ENCODE peak calls at places on chromosomes 13 and 19, in ten cellular contexts. R is cardiac muscle cell, V is fibroblast of lung, J is BE2C, K is HFF-Myc, O is mammary epithelial cell, D is fibroblast of the aortic adventitia, S is heart left ventricle, I is foreskin fibroblast, H is psoas muscle. Y is an unnamed sample.

GRCh38 chr13:112251930-112252585 is 124.1 kb upstream of the SPACA7 start:
- DNase-seq in D (no peak), J (no peak), H (no peak), O (no peak), K (no peak), S (no peak), V (no peak), I (no peak), R (no peak), Y (no peak)

GRCh38 chr19:3745363-3746045 is 16.0 kb downstream of the APBA3 start:
- DNase-seq in J (no peak), D (no peak), V (no peak), R (no peak), O (no peak), H (no peak), S (no peak), I (no peak), K (no peak), Y (no peak)

GRCh38 chr19:33722456-33723239 is 74.0 kb upstream of the KCTD15 start:
- DNase-seq in H (no peak), S (no peak), V (no peak), O (no peak), J (peak; percentile 46), D (no peak), R (peak; percentile 24), I (no peak), K (no peak), Y (no peak)

GRCh38 chr13:75357576-75358295 is 124.2 kb downstream of the TBC1D4 start:
- DNase-seq in I (peak; percentile 41), R (peak; percentile 37), D (peak; percentile 50), K (peak; percentile 72), V (peak; percentile 66), O (peak; percentile 51), S (no peak), H (no peak), J (peak; percentile 63), Y (peak; percentile 14)

GRCh38 chr13:101327844-101328243 is 88.5 kb downstream of the NALCN start:
- DNase-seq in O (no peak), K (no peak), S (no peak), J (no peak), I (no peak), R (no peak), D (no peak), H (no peak), V (no peak), Y (no peak)

GRCh38 chr13:68727165-68727564 is 1380.5 kb upstream of the ATXN8OS start:
- DNase-seq in R (no peak), D (no peak), S (no peak), O (peak; percentile 23), H (no peak), I (no peak), J (no peak), V (peak; percentile 73), K (no peak), Y (no peak)

GRCh38 chr13:27375686-27376326 is 48.6 kb upstream of the GTF3A start:
- DNase-seq in I (peak; percentile 45), V (peak; percentile 52), D (peak; percentile 82), O (peak; percentile 19), J (peak; percentile 82), H (peak; percentile 49), S (no peak), K (peak; percentile 50), R (peak; percentile 71), Y (peak; percentile 78)

GRCh38 chr13:21402586-21403307 is 56.4 kb downstream of the ZDHHC20 start:
- DNase-seq in K (no peak), R (no peak), J (no peak), O (peak; percentile 56), H (no peak), S (no peak), D (peak; percentile 41), V (peak; percentile 43), I (peak; percentile 35), Y (no peak)

GRCh38 chr19:5131866-5132561 is 163.1 kb downstream of the KDM4B start:
- DNase-seq in O (peak; percentile 11), D (no peak), K (no peak), V (peak; percentile 19), I (no peak), S (no peak), J (no peak), R (no peak), H (no peak), Y (no peak)

GRCh38 chr19:58471736-58472135 is 4.4 kb upstream of the ZNF446 start:
- DNase-seq in H (no peak), S (no peak), D (no peak), V (no peak), K (no peak), R (no peak), J (no peak), O (no peak), I (no peak), Y (no peak)

GRCh38 chr19:58466089-58466759 is 656 bp upstream of the ZNF324 start:
- DNase-seq in O (no peak), I (no peak), D (no peak), R (no peak), S (no peak), K (no peak), V (no peak), J (no peak), H (no peak), Y (no peak)

GRCh38 chr19:58469241-58470013 is 2.5 kb downstream of the ZNF324 start:
- DNase-seq in K (no peak), H (no peak), J (no peak), O (no peak), D (no peak), R (no peak), I (no peak), S (no peak), V (no peak), Y (no peak)

GRCh38 chr19:58468216-58468839 is 1.4 kb downstream of the ZNF324 start:
- DNase-seq in I (no peak), D (no peak), J (no peak), S (no peak), V (no peak), H (no peak), O (peak; percentile 54), R (no peak), K (no peak), Y (no peak)

GRCh38 chr19:58466760-58467589 is at the start of gene ZNF324:
- DNase-seq in S (peak; percentile 99), R (peak; percentile 100), D (peak; percentile 93), J (peak; percentile 99), V (peak; percentile 93), O (peak; percentile 96), I (peak; percentile 93), H (peak; percentile 99), K (peak; percentile 84), Y (peak; percentile 96)
- TF ChIP-seq CTCF in S (no peak), R (no peak), D (no peak), J (no peak), V (no peak), O (no peak), I (no peak), H (no peak), K (no peak), Y (no peak)

GRCh38 chr13:20141238-20142018 is 19.4 kb downstream of the GJA3 start:
- DNase-seq in S (peak; percentile 74), V (no peak), H (no peak), J (peak; percentile 73), I (no peak), K (no peak), O (no peak), D (no peak), R (peak; percentile 95), Y (no peak)

GRCh38 chr13:20134732-20135131 is 26.1 kb downstream of the GJA3 start:
- DNase-seq in I (no peak), R (no peak), S (no peak), V (no peak), K (no peak), D (no peak), O (no peak), J (no peak), H (no peak), Y (no peak)

GRCh38 chr13:20140487-20140886 is 20.4 kb downstream of the GJA3 start:
- DNase-seq in S (no peak), K (no peak), D (no peak), J (no peak), I (no peak), V (no peak), O (no peak), R (no peak), H (no peak), Y (no peak)

GRCh38 chr13:20137875-20138274 is 23.0 kb downstream of the GJA3 start:
- DNase-seq in H (no peak), D (no peak), S (no peak), O (no peak), I (no peak), R (no peak), K (no peak), V (no peak), J (no peak), Y (no peak)

DNA sequence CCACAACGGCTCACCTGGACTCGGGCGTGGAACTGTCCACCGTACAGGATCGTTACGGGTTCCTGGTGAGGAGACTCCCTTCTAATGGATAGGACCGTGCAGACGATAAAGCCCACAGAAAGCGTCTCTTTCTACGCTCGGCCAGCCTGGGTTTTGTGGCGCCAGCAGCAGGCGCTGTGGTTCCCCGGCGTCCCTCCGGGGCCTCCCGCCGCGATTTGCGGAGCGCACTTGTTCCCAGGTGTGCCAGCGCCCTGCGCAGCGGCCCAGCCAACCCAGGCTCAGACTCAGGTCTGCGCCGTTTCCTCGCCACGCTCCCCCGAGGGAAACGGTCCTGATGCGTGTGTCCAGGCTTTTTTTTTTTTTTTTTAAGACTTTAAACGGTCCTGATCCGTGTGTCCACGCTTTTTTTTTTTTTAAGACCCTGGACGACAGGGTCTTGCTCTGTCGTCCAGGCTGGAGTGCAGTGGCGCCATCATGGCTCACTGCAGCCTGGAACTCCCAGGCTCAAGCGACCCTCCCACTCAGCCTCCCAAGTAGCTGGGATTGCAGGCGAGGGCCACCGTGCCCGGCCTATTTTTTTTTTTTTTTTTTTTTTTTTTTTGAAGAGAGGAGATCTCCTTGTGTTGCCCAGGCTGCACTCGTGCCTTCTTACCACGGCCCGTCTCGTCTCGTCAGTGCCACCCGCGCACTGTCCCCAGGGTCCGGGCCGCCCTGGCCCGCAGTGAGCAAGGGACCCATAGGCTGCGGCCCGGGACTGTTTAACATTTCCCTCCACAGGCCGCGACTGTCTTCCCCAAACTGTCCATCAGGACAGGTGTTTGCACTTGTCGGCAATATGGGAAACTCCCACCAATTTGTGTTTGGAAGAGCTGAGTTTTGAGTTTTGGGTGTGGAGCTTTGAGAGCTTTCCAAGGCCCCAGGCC is 23.8 kb downstream of the GJA3 start:
- DNase-seq in S (no peak), I (no peak), K (no peak), O (peak; percentile 14), J (peak; percentile 56), D (no peak), R (no peak), H (no peak), V (peak; percentile 9), Y (peak; percentile 36)
- TF ChIP-seq CTCF in S (peak; percentile 17), I (peak; percentile 39), K (peak; percentile 56), O (peak; percentile 16), J (peak; percentile 72), D (peak; percentile 49), R (peak; percentile 51), H (peak; percentile 6), V (peak; percentile 63), Y (peak; percentile 60)

GRCh38 chr19:39341122-39341719 is 1.0 kb upstream of the SAMD4B start:
- DNase-seq in V (peak; percentile 34), H (no peak), R (peak; percentile 52), K (no peak), S (no peak), I (no peak), O (no peak), D (no peak), J (peak; percentile 22), Y (peak; percentile 36)
- TF ChIP-seq CTCF in V (peak; percentile 26), H (no peak), R (no peak), K (no peak), S (no peak), I (no peak), O (no peak), D (peak; percentile 27), J (no peak), Y (no peak)

GRCh38 chr19:48321622-48322591 is 3.4 kb upstream of the EMP3 start:
- DNase-seq in R (peak; percentile 99), I (peak; percentile 99), H (peak; percentile 98), J (peak; percentile 100), O (peak; percentile 99), K (peak; percentile 89), V (peak; percentile 98), S (peak; percentile 100), D (peak; percentile 98), Y (peak; percentile 98)
- TF ChIP-seq CTCF in R (no peak), I (no peak), H (no peak), J (no peak), O (no peak), K (no peak), V (no peak), S (peak; percentile 38), D (no peak), Y (no peak)